ENCODE peak calls at places on chromosomes 12 and 14, in nine cellular contexts. L, K, X, V, Z, W, P, B and H are unnamed samples.

GRCh38 chr14:89813485-89814080 is 140.9 kb downstream of the EFCAB11 start:
- DNase-seq in L (no peak), K (no peak), X (no peak), V (no peak), Z (peak; percentile 96), W (peak; percentile 99), P (no peak), B (no peak), H (no peak)

GRCh38 chr12:80632835-80633234 is 74.6 kb upstream of the MYF6 start:
- DNase-seq in L (peak; percentile 14), K (no peak), X (no peak), V (no peak), Z (no peak), W (no peak), P (no peak), B (no peak), H (peak; percentile 41)

GRCh38 chr14:75221797-75222196 is 45.4 kb upstream of the TMED10 start:
- DNase-seq in L (no peak), K (no peak), X (no peak), V (no peak), Z (no peak), W (no peak), P (no peak), B (no peak), H (no peak)

GRCh38 chr12:81360916-81361315 is 283.0 kb downstream of the ACSS3 start:
- DNase-seq in L (no peak), K (no peak), X (no peak), V (no peak), Z (no peak), W (no peak), P (no peak), B (no peak), H (no peak)

GRCh38 chr14:93234798-93235197 is 27.7 kb downstream of the UBR7 start:
- DNase-seq in L (peak; percentile 24), K (no peak), X (no peak), V (no peak), Z (peak; percentile 85), W (peak; percentile 89), P (no peak), B (no peak), H (no peak)

GRCh38 chr14:58955294-58955821 is 233.1 kb upstream of the DAAM1 start:
- DNase-seq in L (no peak), K (no peak), X (no peak), V (no peak), Z (peak; percentile 41), W (peak; percentile 80), P (no peak), B (no peak), H (no peak)

GRCh38 chr12:107243316-107243715 is 150.0 kb upstream of the CRY1 start:
- DNase-seq in L (no peak), K (no peak), X (no peak), V (no peak), Z (no peak), W (no peak), P (no peak), B (no peak), H (no peak)

GRCh38 chr12:97148941-97149559 is 242.0 kb downstream of the NEDD1 start:
- DNase-seq in L (peak; percentile 59), K (peak; percentile 20), X (peak; percentile 47), V (no peak), Z (peak; percentile 4), W (peak; percentile 27), P (peak; percentile 13), B (peak; percentile 49), H (peak; percentile 24)

GRCh38 chr14:75711796-75712211 is 50.8 kb downstream of the TTLL5 start:
- DNase-seq in L (peak; percentile 88), K (peak; percentile 87), X (peak; percentile 54), V (peak; percentile 53), Z (peak; percentile 85), W (peak; percentile 97), P (no peak), B (peak; percentile 76), H (peak; percentile 31)

GRCh38 chr12:122834229-122834920 is 882 bp upstream of the HIP1R start:
- DNase-seq in L (peak; percentile 82), K (no peak), X (peak; percentile 48), V (no peak), Z (peak; percentile 44), W (peak; percentile 41), P (no peak), B (peak; percentile 37), H (peak; percentile 89)

GRCh38 chr14:74018029-74018703 is 922 bp downstream of the ENTPD5 start:
- DNase-seq in L (no peak), K (no peak), X (no peak), V (no peak), Z (peak; percentile 64), W (peak; percentile 89), P (no peak), B (no peak), H (no peak)

GRCh38 chr12:22531205-22531604 is 13.1 kb downstream of the C2CD5 start:
- DNase-seq in L (no peak), K (no peak), X (no peak), V (no peak), Z (no peak), W (no peak), P (no peak), B (no peak), H (no peak)

GRCh38 chr12:50344245-50344644 is 52.2 kb downstream of the FAM186A start:
- DNase-seq in L (no peak), K (no peak), X (no peak), V (no peak), Z (no peak), W (no peak), P (no peak), B (no peak), H (no peak)

GRCh38 chr12:117470804-117471203 is 109.4 kb upstream of the NOS1 start:
- DNase-seq in L (no peak), K (no peak), X (no peak), V (no peak), Z (no peak), W (no peak), P (no peak), B (no peak), H (no peak)

GRCh38 chr12:117832459-117833457 is 136.0 kb downstream of the KSR2 start:
- DNase-seq in L (no peak), K (no peak), X (no peak), V (no peak), Z (peak; percentile 7), W (peak; percentile 65), P (no peak), B (no peak), H (no peak)

GRCh38 chr12:124340080-124340900 is 45.4 kb downstream of the RFLNA start:
- DNase-seq in L (no peak), K (no peak), X (no peak), V (no peak), Z (no peak), W (no peak), P (no peak), B (no peak), H (no peak)

GRCh38 chr12:78636253-78636855 is 228.2 kb upstream of the SYT1 start:
- DNase-seq in L (no peak), K (no peak), X (no peak), V (no peak), Z (no peak), W (no peak), P (no peak), B (no peak), H (no peak)

GRCh38 chr14:97948841-97949240 is 1151.7 kb downstream of the VRK1 start:
- DNase-seq in L (no peak), K (no peak), X (no peak), V (no peak), Z (no peak), W (no peak), P (no peak), B (no peak), H (no peak)

DNA sequence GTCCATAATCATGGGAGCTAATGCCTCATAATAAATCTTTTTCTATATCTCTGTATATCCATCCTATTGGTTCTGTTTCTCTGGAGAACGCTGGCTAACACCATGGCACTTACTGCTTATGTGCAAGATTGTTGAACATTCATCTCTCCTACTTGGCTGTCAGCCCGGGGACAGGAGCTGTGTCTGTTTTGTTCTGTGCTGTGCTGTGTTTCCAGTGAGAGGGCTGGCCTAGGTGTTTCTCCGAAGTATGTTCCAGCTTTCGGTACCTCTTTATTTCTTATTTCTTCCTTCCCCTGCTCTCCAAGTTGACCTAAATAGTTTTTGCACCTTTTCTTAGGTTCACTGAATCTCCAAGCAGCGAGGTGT is 18.8 kb upstream of the NR4A1 start:
- DNase-seq in L (peak; percentile 88), K (peak; percentile 86), X (no peak), V (peak; percentile 68), Z (peak; percentile 80), W (peak; percentile 77), P (no peak), B (peak; percentile 69), H (no peak)
- H3K4me3 ChIP-seq in L (peak overlapping the region; percentile 31), K (peak overlapping the region; percentile 10), X (peak overlapping the region; percentile 40), V (peak overlapping the region; percentile 56), Z (peak overlapping the region; percentile 20), W (peak overlapping the region; percentile 55), P (peak overlapping the region; percentile 24), B (peak overlapping the region; percentile 34), H (peak overlapping the region; percentile 24)

DNA sequence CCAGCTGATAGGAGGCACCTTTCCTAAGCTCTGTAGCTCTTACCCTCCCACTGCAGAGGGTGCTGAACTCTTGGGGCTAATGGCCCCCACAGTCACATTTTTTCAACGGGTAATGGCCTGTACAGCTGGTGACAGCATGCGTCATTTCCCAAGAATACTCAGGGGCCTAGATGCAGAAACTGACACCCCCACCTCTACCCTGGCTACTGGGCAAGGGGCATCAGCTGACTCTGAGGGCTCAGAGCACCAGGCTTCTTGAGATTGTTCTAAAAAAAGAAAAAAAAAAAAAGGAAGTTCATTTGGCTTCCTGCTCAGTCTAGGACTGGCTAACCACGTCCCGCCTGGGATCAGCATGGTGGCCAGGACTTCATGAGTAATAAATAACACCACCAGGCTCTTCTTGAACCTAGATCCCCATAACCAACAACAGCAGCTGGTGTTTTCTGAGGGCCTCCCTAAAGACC is 35.2 kb downstream of the ZFP36L1 start:
- DNase-seq in L (peak; percentile 55), K (no peak), X (peak; percentile 26), V (peak; percentile 48), Z (peak; percentile 28), W (peak; percentile 33), P (no peak), B (peak; percentile 80), H (no peak)
- H3K36me3 ChIP-seq in L (no peaks in the 10 kb centered on the region), K (no peaks in the 10 kb centered on the region), X (no peaks in the 10 kb centered on the region), V (no peaks in the 10 kb centered on the region), Z (no peaks in the 10 kb centered on the region), W (no peaks in the 10 kb centered on the region), P (no peaks in the 10 kb centered on the region), B (no peaks in the 10 kb centered on the region), H (no peaks in the 10 kb centered on the region)

GRCh38 chr12:132538336-132539015 is 48.5 kb downstream of the FBRSL1 start:
- DNase-seq in L (no peak), K (no peak), X (no peak), V (no peak), Z (no peak), W (no peak), P (no peak), B (no peak), H (no peak)
- H3K27me3 ChIP-seq in L (no peaks in the 10 kb centered on the region), K (no peaks in the 10 kb centered on the region), X (no peaks in the 10 kb centered on the region), V (no peaks in the 10 kb centered on the region), Z (no peaks in the 10 kb centered on the region), W (no peaks in the 10 kb centered on the region), P (no peaks in the 10 kb centered on the region), B (no peaks in the 10 kb centered on the region), H (peaks cover 10% of the 10 kb centered on the region)

DNA sequence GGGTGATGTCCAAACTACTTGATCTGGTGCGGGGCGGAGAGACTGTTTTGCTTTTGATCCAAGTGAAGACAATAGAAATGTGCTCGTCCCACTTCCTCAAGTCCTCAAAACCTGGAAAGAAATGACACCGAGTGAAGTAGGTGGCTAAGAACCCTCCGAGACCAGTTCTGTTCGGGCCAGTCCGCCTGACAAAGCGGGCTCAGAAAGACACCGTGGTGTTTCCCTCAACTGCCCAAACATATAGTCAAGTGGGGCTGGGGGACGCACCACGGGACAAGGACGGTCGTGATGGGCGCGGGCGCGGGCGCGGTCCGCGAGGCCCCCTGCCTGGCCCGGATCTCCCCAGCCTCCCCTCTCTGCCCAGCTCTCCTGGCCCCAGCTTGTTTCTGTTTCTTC is 1.6 kb downstream of the PHLDA1 start:
- DNase-seq in L (peak; percentile 36), K (no peak), X (peak; percentile 18), V (no peak), Z (peak; percentile 49), W (peak; percentile 42), P (no peak), B (no peak), H (peak; percentile 59)
- H3K4me3 ChIP-seq in L (peak overlapping the region; percentile 72), K (peak overlapping the region; percentile 60), X (peak overlapping the region; percentile 71), V (peak overlapping the region; percentile 80), Z (peak overlapping the region; percentile 98), W (peak overlapping the region; percentile 94), P (peak overlapping the region; percentile 76), B (peak overlapping the region; percentile 57), H (peak overlapping the region; percentile 90)